ENCODE peak calls at places on chromosomes 1 and 21, in seven cellular contexts. One of them, this sample, is unnamed.

GRCh38 chr1:85379203-85380136 is 85.5 kb downstream of the DDAH1 start:
- DNase-seq in mammary epithelial cell: no peak
- DNase-seq in upper lobe of right lung: no peak
- DNase-seq in CD4-positive, alpha-beta memory T cell: no peak
- DNase-seq in HepG2: no peak
- DNase-seq in bronchial epithelial cell: no peak
- DNase-seq in IMR-90: peak; percentile 57
- DNase-seq in this sample: no peak

GRCh38 chr1:197327776-197328364 is 59.8 kb downstream of the CRB1 start:
- DNase-seq in mammary epithelial cell: no peak
- DNase-seq in upper lobe of right lung: no peak
- DNase-seq in CD4-positive, alpha-beta memory T cell: no peak
- DNase-seq in HepG2: no peak
- DNase-seq in bronchial epithelial cell: peak; percentile 13
- DNase-seq in IMR-90: peak; percentile 16
- DNase-seq in this sample: no peak

GRCh38 chr1:147641291-147641690 is 29.0 kb downstream of the ACP6 start:
- DNase-seq in mammary epithelial cell: no peak
- DNase-seq in upper lobe of right lung: no peak
- DNase-seq in CD4-positive, alpha-beta memory T cell: no peak
- DNase-seq in HepG2: no peak
- DNase-seq in bronchial epithelial cell: no peak
- DNase-seq in IMR-90: no peak
- DNase-seq in this sample: no peak

GRCh38 chr1:118325545-118326225 is 140.7 kb upstream of the SPAG17 start:
- DNase-seq in mammary epithelial cell: peak; percentile 54
- DNase-seq in upper lobe of right lung: no peak
- DNase-seq in CD4-positive, alpha-beta memory T cell: no peak
- DNase-seq in HepG2: no peak
- DNase-seq in bronchial epithelial cell: peak; percentile 81
- DNase-seq in IMR-90: no peak
- DNase-seq in this sample: no peak

GRCh38 chr1:109931189-109931672 is 20.6 kb downstream of the CSF1 start:
- DNase-seq in mammary epithelial cell: no peak
- DNase-seq in upper lobe of right lung: peak; percentile 86
- DNase-seq in CD4-positive, alpha-beta memory T cell: no peak
- DNase-seq in HepG2: peak; percentile 82
- DNase-seq in bronchial epithelial cell: no peak
- DNase-seq in IMR-90: peak; percentile 77
- DNase-seq in this sample: peak; percentile 93

GRCh38 chr1:119797137-119797536 is 14.1 kb downstream of the REG4 start:
- DNase-seq in mammary epithelial cell: no peak
- DNase-seq in upper lobe of right lung: no peak
- DNase-seq in CD4-positive, alpha-beta memory T cell: no peak
- DNase-seq in HepG2: no peak
- DNase-seq in bronchial epithelial cell: no peak
- DNase-seq in IMR-90: no peak
- DNase-seq in this sample: no peak

GRCh38 chr1:155175927-155176371 is 2.3 kb downstream of the TRIM46 start:
- DNase-seq in mammary epithelial cell: no peak
- DNase-seq in upper lobe of right lung: peak; percentile 77
- DNase-seq in CD4-positive, alpha-beta memory T cell: peak; percentile 13
- DNase-seq in HepG2: no peak
- DNase-seq in bronchial epithelial cell: no peak
- DNase-seq in IMR-90: no peak
- DNase-seq in this sample: peak; percentile 56

GRCh38 chr1:13802782-13803545 is 103.0 kb downstream of the PRDM2 start:
- DNase-seq in mammary epithelial cell: no peak
- DNase-seq in upper lobe of right lung: no peak
- DNase-seq in CD4-positive, alpha-beta memory T cell: no peak
- DNase-seq in HepG2: no peak
- DNase-seq in bronchial epithelial cell: no peak
- DNase-seq in IMR-90: no peak
- DNase-seq in this sample: no peak

GRCh38 chr1:208204779-208205178 is 39.4 kb downstream of the PLXNA2 start:
- DNase-seq in mammary epithelial cell: no peak
- DNase-seq in upper lobe of right lung: no peak
- DNase-seq in CD4-positive, alpha-beta memory T cell: no peak
- DNase-seq in HepG2: no peak
- DNase-seq in bronchial epithelial cell: no peak
- DNase-seq in IMR-90: no peak
- DNase-seq in this sample: no peak

GRCh38 chr1:63857478-63857877 is 83.7 kb downstream of the ROR1 start:
- DNase-seq in mammary epithelial cell: no peak
- DNase-seq in upper lobe of right lung: no peak
- DNase-seq in CD4-positive, alpha-beta memory T cell: no peak
- DNase-seq in HepG2: no peak
- DNase-seq in bronchial epithelial cell: no peak
- DNase-seq in IMR-90: no peak
- DNase-seq in this sample: no peak

GRCh38 chr1:244920911-244921310 is 56.6 kb upstream of the HNRNPU start:
- DNase-seq in mammary epithelial cell: no peak
- DNase-seq in upper lobe of right lung: no peak
- DNase-seq in CD4-positive, alpha-beta memory T cell: no peak
- DNase-seq in HepG2: no peak
- DNase-seq in bronchial epithelial cell: no peak
- DNase-seq in IMR-90: peak; percentile 30
- DNase-seq in this sample: no peak

GRCh38 chr1:17082761-17083160 is 28.9 kb upstream of the SDHB start:
- DNase-seq in mammary epithelial cell: no peak
- DNase-seq in upper lobe of right lung: no peak
- DNase-seq in CD4-positive, alpha-beta memory T cell: no peak
- DNase-seq in HepG2: no peak
- DNase-seq in bronchial epithelial cell: no peak
- DNase-seq in IMR-90: no peak
- DNase-seq in this sample: no peak

DNA sequence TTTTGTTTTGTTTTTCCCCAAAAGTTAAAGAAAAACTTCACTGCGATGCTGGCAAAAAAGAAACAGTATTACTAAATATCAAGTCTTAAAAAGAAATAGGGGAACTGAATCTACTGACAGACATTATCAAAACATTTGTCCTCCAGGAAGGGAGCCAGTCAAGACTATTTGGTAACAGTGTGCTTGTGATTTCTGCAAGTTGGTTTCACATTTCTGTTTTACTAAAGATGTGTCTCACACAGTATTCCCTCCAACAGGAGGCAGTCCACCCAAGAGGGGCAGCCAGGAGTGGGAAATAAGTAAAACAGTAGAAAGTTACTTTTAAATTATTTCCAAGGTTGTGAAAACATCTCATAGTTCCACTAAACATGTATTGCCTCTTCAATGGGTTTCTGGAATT is 74.4 kb upstream of the SDC3 start:
- DNase-seq in mammary epithelial cell: no peak
- DNase-seq in upper lobe of right lung: no peak
- DNase-seq in CD4-positive, alpha-beta memory T cell: no peak
- DNase-seq in HepG2: no peak
- DNase-seq in bronchial epithelial cell: no peak
- DNase-seq in IMR-90: peak; percentile 52
- DNase-seq in this sample: no peak
- H3K36me3 ChIP-seq in mammary epithelial cell: peaks cover 19% of the 10 kb centered on the region
- H3K36me3 ChIP-seq in upper lobe of right lung: peaks cover 36% of the 10 kb centered on the region
- H3K36me3 ChIP-seq in CD4-positive, alpha-beta memory T cell: peaks cover 29% of the 10 kb centered on the region
- H3K36me3 ChIP-seq in HepG2: peaks cover 13% of the 10 kb centered on the region
- H3K36me3 ChIP-seq in bronchial epithelial cell: peaks cover 9% of the 10 kb centered on the region
- H3K36me3 ChIP-seq in IMR-90: peaks cover 20% of the 10 kb centered on the region
- H3K36me3 ChIP-seq in this sample: peaks cover 10% of the 10 kb centered on the region

GRCh38 chr1:9957726-9958125 is 14.5 kb downstream of the NMNAT1 start:
- DNase-seq in mammary epithelial cell: no peak
- DNase-seq in upper lobe of right lung: no peak
- DNase-seq in CD4-positive, alpha-beta memory T cell: no peak
- DNase-seq in HepG2: no peak
- DNase-seq in bronchial epithelial cell: no peak
- DNase-seq in IMR-90: no peak
- DNase-seq in this sample: no peak

GRCh38 chr1:9960011-9960410 is 16.7 kb downstream of the NMNAT1 start:
- DNase-seq in mammary epithelial cell: no peak
- DNase-seq in upper lobe of right lung: no peak
- DNase-seq in CD4-positive, alpha-beta memory T cell: no peak
- DNase-seq in HepG2: no peak
- DNase-seq in bronchial epithelial cell: no peak
- DNase-seq in IMR-90: no peak
- DNase-seq in this sample: no peak

GRCh38 chr1:9960705-9961562 is 17.7 kb downstream of the NMNAT1 start:
- DNase-seq in mammary epithelial cell: no peak
- DNase-seq in upper lobe of right lung: no peak
- DNase-seq in CD4-positive, alpha-beta memory T cell: no peak
- DNase-seq in HepG2: no peak
- DNase-seq in bronchial epithelial cell: no peak
- DNase-seq in IMR-90: no peak
- DNase-seq in this sample: peak; percentile 81
- H3K4me3 ChIP-seq in mammary epithelial cell: no peak overlapping the region
- H3K4me3 ChIP-seq in upper lobe of right lung: no peak overlapping the region
- H3K4me3 ChIP-seq in CD4-positive, alpha-beta memory T cell: no peak overlapping the region
- H3K4me3 ChIP-seq in HepG2: no peak overlapping the region
- H3K4me3 ChIP-seq in bronchial epithelial cell: no peak overlapping the region
- H3K4me3 ChIP-seq in IMR-90: no peak overlapping the region
- H3K4me3 ChIP-seq in this sample: no peak overlapping the region

DNA sequence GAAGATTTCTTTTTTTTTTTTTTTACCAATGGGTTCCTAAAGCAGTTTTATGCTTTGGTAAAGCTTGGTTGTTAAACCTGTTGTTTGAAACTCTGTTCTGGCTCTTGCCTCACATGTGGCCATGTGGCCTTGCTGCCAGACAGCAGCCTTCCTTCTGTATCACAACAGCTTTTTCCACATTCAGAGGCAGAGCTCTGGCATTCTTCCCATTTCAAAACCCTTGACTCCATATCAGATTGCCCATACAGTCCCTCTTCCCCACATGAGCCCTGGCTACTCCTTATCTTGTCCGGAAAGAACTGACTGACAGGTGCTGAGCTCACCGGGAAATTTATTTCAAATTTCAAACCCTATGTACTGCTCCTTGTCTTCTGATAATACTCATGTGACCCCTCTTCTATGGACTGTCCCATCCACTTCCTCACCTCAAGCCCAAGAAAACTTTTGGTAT is 38.5 kb upstream of the LAX1 start:
- DNase-seq in mammary epithelial cell: no peak
- DNase-seq in upper lobe of right lung: no peak
- DNase-seq in CD4-positive, alpha-beta memory T cell: no peak
- DNase-seq in HepG2: no peak
- DNase-seq in bronchial epithelial cell: no peak
- DNase-seq in IMR-90: no peak
- DNase-seq in this sample: no peak
- H3K36me3 ChIP-seq in mammary epithelial cell: peaks cover 36% of the 10 kb centered on the region
- H3K36me3 ChIP-seq in upper lobe of right lung: peaks cover 88% of the 10 kb centered on the region
- H3K36me3 ChIP-seq in CD4-positive, alpha-beta memory T cell: peaks cover 70% of the 10 kb centered on the region
- H3K36me3 ChIP-seq in HepG2: peaks cover 12% of the 10 kb centered on the region
- H3K36me3 ChIP-seq in bronchial epithelial cell: peaks cover 15% of the 10 kb centered on the region
- H3K36me3 ChIP-seq in IMR-90: peaks cover 61% of the 10 kb centered on the region
- H3K36me3 ChIP-seq in this sample: peaks cover 4% of the 10 kb centered on the region

GRCh38 chr1:151624783-151625182 is 12.9 kb downstream of the SNX27 start:
- DNase-seq in mammary epithelial cell: no peak
- DNase-seq in upper lobe of right lung: no peak
- DNase-seq in CD4-positive, alpha-beta memory T cell: no peak
- DNase-seq in HepG2: no peak
- DNase-seq in bronchial epithelial cell: no peak
- DNase-seq in IMR-90: no peak
- DNase-seq in this sample: no peak

GRCh38 chr1:151621351-151621750 is 9.5 kb downstream of the SNX27 start:
- DNase-seq in mammary epithelial cell: no peak
- DNase-seq in upper lobe of right lung: no peak
- DNase-seq in CD4-positive, alpha-beta memory T cell: no peak
- DNase-seq in HepG2: no peak
- DNase-seq in bronchial epithelial cell: no peak
- DNase-seq in IMR-90: no peak
- DNase-seq in this sample: no peak

GRCh38 chr1:151629278-151629677 is 17.4 kb downstream of the SNX27 start:
- DNase-seq in mammary epithelial cell: no peak
- DNase-seq in upper lobe of right lung: no peak
- DNase-seq in CD4-positive, alpha-beta memory T cell: no peak
- DNase-seq in HepG2: no peak
- DNase-seq in bronchial epithelial cell: no peak
- DNase-seq in IMR-90: no peak
- DNase-seq in this sample: no peak

DNA sequence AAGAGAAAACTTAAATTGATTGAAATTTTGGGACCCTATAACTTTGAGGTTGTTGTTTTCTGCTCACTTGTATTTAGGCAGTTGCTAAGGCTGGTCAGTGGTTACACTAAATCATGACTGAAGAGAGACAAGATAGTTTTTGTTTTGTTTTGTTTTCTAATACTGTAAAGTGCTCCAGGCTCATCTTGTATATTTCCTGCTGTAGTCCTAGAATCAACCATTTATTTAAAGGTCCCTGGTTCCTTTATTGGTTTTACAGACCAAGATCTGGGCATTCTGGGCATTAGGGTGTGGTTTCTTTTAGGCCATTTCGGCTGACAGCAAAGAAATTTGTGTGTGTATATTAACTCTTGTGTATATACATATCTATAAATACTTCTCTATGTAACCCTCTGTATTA is 14.9 kb downstream of the SNX27 start:
- DNase-seq in mammary epithelial cell: no peak
- DNase-seq in upper lobe of right lung: no peak
- DNase-seq in CD4-positive, alpha-beta memory T cell: no peak
- DNase-seq in HepG2: no peak
- DNase-seq in bronchial epithelial cell: no peak
- DNase-seq in IMR-90: no peak
- DNase-seq in this sample: no peak
- H3K4me3 ChIP-seq in mammary epithelial cell: no peak overlapping the region
- H3K4me3 ChIP-seq in upper lobe of right lung: no peak overlapping the region
- H3K4me3 ChIP-seq in CD4-positive, alpha-beta memory T cell: no peak overlapping the region
- H3K4me3 ChIP-seq in HepG2: no peak overlapping the region
- H3K4me3 ChIP-seq in bronchial epithelial cell: no peak overlapping the region
- H3K4me3 ChIP-seq in IMR-90: no peak overlapping the region
- H3K4me3 ChIP-seq in this sample: no peak overlapping the region

GRCh38 chr21:46493828-46494227 is 35.1 kb downstream of the DIP2A start:
- DNase-seq in mammary epithelial cell: no peak
- DNase-seq in upper lobe of right lung: no peak
- DNase-seq in CD4-positive, alpha-beta memory T cell: no peak
- DNase-seq in HepG2: no peak
- DNase-seq in bronchial epithelial cell: no peak
- DNase-seq in IMR-90: no peak
- DNase-seq in this sample: no peak
- H3K36me3 ChIP-seq in mammary epithelial cell: peaks cover 13% of the 10 kb centered on the region
- H3K36me3 ChIP-seq in upper lobe of right lung: peaks cover 35% of the 10 kb centered on the region
- H3K36me3 ChIP-seq in CD4-positive, alpha-beta memory T cell: peaks cover 21% of the 10 kb centered on the region
- H3K36me3 ChIP-seq in HepG2: peaks cover 17% of the 10 kb centered on the region
- H3K36me3 ChIP-seq in bronchial epithelial cell: peaks cover 20% of the 10 kb centered on the region
- H3K36me3 ChIP-seq in IMR-90: peaks cover 25% of the 10 kb centered on the region
- H3K36me3 ChIP-seq in this sample: peaks cover 4% of the 10 kb centered on the region

This sample was measured in H7.